ENCODE peak calls at places on chromosome 11, in seven cellular contexts. U is effector memory CD4-positive, alpha-beta T cell; N is sigmoid colon; R is body of pancreas; G is cardiac muscle cell; P is pancreas; D is HAP-1. F is an unnamed sample. For H3K4me1 and H3K36me3, the result is how much of the 10 kb centered on the place peaks cover.

GRCh38 chr11:131616456-131616855 is 246.0 kb downstream of the NTM start:
- DNase-seq in U (no peak), N (no peak), R (no peak), G (no peak), P (no peak), D (no peak), F (no peak)

GRCh38 chr11:326842-327580 is 6.4 kb upstream of the IFITM3 start:
- DNase-seq in U (peak), N (peak), R (peak), G (no peak), P (peak), D (no peak), F (peak)

GRCh38 chr11:61657566-61657965 is 22.6 kb upstream of the DAGLA start:
- DNase-seq in U (no peak), N (no peak), R (peak), G (no peak), P (peak), D (no peak), F (no peak)

GRCh38 chr11:15194671-15195415 is 80.1 kb downstream of the INSC start:
- DNase-seq in U (no peak), N (no peak), R (no peak), G (no peak), P (no peak), D (no peak), F (no peak)

GRCh38 chr11:76610871-76611475 is 59.6 kb downstream of the LRRC32 start:
- DNase-seq in U (no peak), N (peak), R (no peak), G (peak), P (no peak), D (no peak), F (no peak)

GRCh38 chr11:133995066-133995465 is 38.3 kb upstream of the IGSF9B start:
- DNase-seq in U (no peak), N (no peak), R (no peak), G (no peak), P (no peak), D (no peak), F (no peak)

GRCh38 chr11:75200531-75200930 is 40.0 kb upstream of the TPBGL start:
- DNase-seq in U (no peak), N (peak), R (no peak), G (no peak), P (no peak), D (no peak), F (no peak)

GRCh38 chr11:109853156-109853776 is 239.9 kb upstream of the ZC3H12C start:
- DNase-seq in U (no peak), N (no peak), R (no peak), G (peak), P (no peak), D (peak), F (no peak)

GRCh38 chr11:40337118-40337517 is 1122.3 kb downstream of the LRRC4C start:
- DNase-seq in U (no peak), N (no peak), R (no peak), G (no peak), P (no peak), D (no peak), F (no peak)

GRCh38 chr11:57641011-57641410 is 8.7 kb downstream of the YPEL4 start:
- DNase-seq in U (no peak), N (peak), R (no peak), G (peak), P (no peak), D (peak), F (no peak)

GRCh38 chr11:100978442-100978841 is 151.2 kb downstream of the PGR start:
- DNase-seq in U (no peak), N (no peak), R (no peak), G (no peak), P (no peak), D (no peak), F (no peak)

GRCh38 chr11:4606231-4607015 is 1.6 kb downstream of the TRIM68 start:
- DNase-seq in U (no peak), N (no peak), R (peak), G (no peak), P (no peak), D (no peak), F (no peak)

GRCh38 chr11:2569731-2570210 is 125.0 kb downstream of the KCNQ1 start:
- DNase-seq in U (no peak), N (peak), R (no peak), G (no peak), P (no peak), D (no peak), F (no peak)

GRCh38 chr11:68194675-68195294 is 18.3 kb downstream of the KMT5B start:
- DNase-seq in U (no peak), N (no peak), R (no peak), G (no peak), P (no peak), D (no peak), F (no peak)
- H3K4me1 ChIP-seq in U (under half), N (under half), R (half or more), G (under half), P (under half), D (under half), F (half or more)

GRCh38 chr11:119293461-119293860 is 23.5 kb downstream of the MCAM start:
- DNase-seq in U (no peak), N (no peak), R (no peak), G (no peak), P (no peak), D (no peak), F (no peak)

GRCh38 chr11:119295178-119295577 is 21.8 kb downstream of the MCAM start:
- DNase-seq in U (no peak), N (no peak), R (no peak), G (no peak), P (no peak), D (no peak), F (no peak)

GRCh38 chr11:119288219-119288618 is 28.7 kb downstream of the MCAM start:
- DNase-seq in U (no peak), N (no peak), R (no peak), G (no peak), P (no peak), D (no peak), F (no peak)

GRCh38 chr11:119285431-119285830 is 31.5 kb downstream of the MCAM start:
- DNase-seq in U (no peak), N (no peak), R (no peak), G (no peak), P (no peak), D (no peak), F (no peak)

GRCh38 chr11:119290894-119291497 is 25.9 kb downstream of the MCAM start:
- DNase-seq in U (no peak), N (no peak), R (no peak), G (no peak), P (no peak), D (no peak), F (no peak)
- H3K36me3 ChIP-seq in U (under half), N (under half), R (under half), G (under half), P (under half), D (under half), F (under half)

GRCh38 chr11:64032050-64032449 is 3.7 kb upstream of the FLRT1 start:
- DNase-seq in U (no peak), N (no peak), R (no peak), G (no peak), P (no peak), D (no peak), F (no peak)

GRCh38 chr11:64036081-64037026 is 623 bp downstream of the FLRT1 start:
- DNase-seq in U (no peak), N (peak), R (peak), G (peak), P (peak), D (no peak), F (peak)

GRCh38 chr11:64035081-64035524 is 628 bp upstream of the FLRT1 start:
- DNase-seq in U (no peak), N (no peak), R (no peak), G (no peak), P (no peak), D (no peak), F (no peak)

GRCh38 chr11:64035581-64035980 is at the start of gene FLRT1:
- DNase-seq in U (no peak), N (no peak), R (no peak), G (peak), P (no peak), D (no peak), F (no peak)

GRCh38 chr11:64034411-64034811 is 1.3 kb upstream of the FLRT1 start:
- DNase-seq in U (no peak), N (no peak), R (no peak), G (no peak), P (no peak), D (no peak), F (no peak)
- H3K4me1 ChIP-seq in U (under half), N (under half), R (under half), G (under half), P (under half), D (under half), F (under half)

DNA sequence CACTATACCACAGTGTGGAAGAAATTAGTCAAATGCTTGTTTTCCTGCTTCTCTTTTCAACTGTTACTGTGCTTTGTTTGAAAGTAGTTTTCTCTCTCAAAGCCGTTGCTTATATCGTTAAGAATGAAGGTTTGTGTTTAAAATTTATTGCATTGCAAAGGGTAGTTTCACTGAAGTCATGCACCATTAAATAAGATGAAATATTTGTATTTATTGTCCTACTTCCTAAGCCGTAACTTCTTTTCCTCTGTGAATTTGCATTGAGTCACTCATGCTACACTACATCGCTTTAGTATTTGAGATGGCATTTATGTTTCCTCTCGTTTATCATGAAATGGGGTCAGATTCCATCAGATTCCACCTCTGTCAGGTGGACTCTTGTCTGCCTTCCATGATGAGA is 65.8 kb upstream of the RASSF10 start:
- DNase-seq in U (no peak), N (no peak), R (no peak), G (no peak), P (no peak), D (no peak), F (no peak)
- H3K36me3 ChIP-seq in U (under half), N (under half), R (under half), G (under half), P (under half), D (under half), F (under half)